ENCODE peak calls at places on chromosomes 16 and 17, in four cellular contexts. Q is GM10248, X is GM12865, S is lower leg skin. T is an unnamed sample.

GRCh38 chr17:48779421-48779820 is 37.6 kb downstream of the TTLL6 start:
- DNase-seq in X (no peak), S (no peak), Q (no peak), T (no peak)

GRCh38 chr17:18994626-18995025 is 9.9 kb downstream of the FAM83G start:
- DNase-seq in S (no peak), Q (no peak), X (no peak), T (no peak)

GRCh38 chr17:82645516-82645915 is 2.7 kb downstream of the WDR45B start:
- DNase-seq in Q (no peak), X (no peak), S (no peak), T (no peak)

GRCh38 chr16:76232704-76233103 is 44.5 kb upstream of the CNTNAP4 start:
- DNase-seq in Q (no peak), X (no peak), S (no peak), T (no peak)

GRCh38 chr17:72486806-72487205 is 366.0 kb downstream of the SOX9 start:
- DNase-seq in X (no peak), S (no peak), Q (no peak), T (no peak)

GRCh38 chr17:67281053-67281452 is 36.1 kb upstream of the HELZ start:
- DNase-seq in Q (no peak), X (no peak), S (no peak), T (no peak)

GRCh38 chr16:47732806-47733150 is 271.6 kb downstream of the PHKB start:
- DNase-seq in S (no peak), Q (no peak), X (no peak), T (no peak)

GRCh38 chr16:88286301-88286923 is 96.3 kb upstream of the ZNF469 start:
- DNase-seq in X (no peak), Q (no peak), S (no peak), T (no peak)

DNA sequence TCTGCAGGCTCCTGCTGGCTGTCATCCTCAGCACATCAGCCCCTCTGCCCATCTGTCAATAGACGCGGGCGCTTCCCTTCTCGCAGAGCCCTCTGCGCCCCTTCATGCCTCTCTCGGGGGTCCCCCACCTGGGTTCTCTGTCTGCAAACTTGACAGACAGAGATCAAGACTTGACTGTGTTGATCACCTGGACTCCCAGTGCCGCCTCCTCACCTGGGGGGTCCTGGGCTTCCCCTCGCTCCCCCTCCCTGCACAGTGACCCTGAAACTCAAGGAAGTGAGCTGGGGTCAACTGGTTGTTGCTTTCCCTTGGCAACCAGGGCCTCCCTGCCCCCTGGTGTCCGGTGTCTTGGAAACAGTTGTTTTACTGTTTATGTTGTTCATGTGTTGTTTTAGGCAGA is 31.9 kb downstream of the RNF213 start:
- DNase-seq in X (no peak), S (no peak), Q (no peak), T (no peak)
- TF ChIP-seq CTCF in X (no peak), S (no peak), Q (no peak), T (no peak)

GRCh38 chr16:25256821-25257503 is 683 bp downstream of the ZKSCAN2 start:
- DNase-seq in Q (no peak), S (peak; percentile 15), X (no peak), T (peak; percentile 26)
- TF ChIP-seq CTCF in Q (no peak), S (no peak), X (no peak), T (no peak)

GRCh38 chr17:75769536-75769935 is 4.5 kb upstream of the GALK1 start:
- DNase-seq in S (no peak), X (no peak), Q (no peak), T (no peak)
- TF ChIP-seq CTCF in S (no peak), X (no peak), Q (no peak), T (no peak)

GRCh38 chr17:58233547-58233946 is 4.8 kb upstream of the LPO start:
- DNase-seq in X (peak; percentile 58), Q (peak; percentile 67), S (no peak), T (peak; percentile 70)

GRCh38 chr17:58235821-58236220 is 2.6 kb upstream of the LPO start:
- DNase-seq in S (no peak), X (no peak), Q (no peak), T (no peak)

GRCh38 chr17:58231644-58232043 is 6.7 kb upstream of the LPO start:
- DNase-seq in Q (no peak), S (no peak), X (no peak), T (no peak)

GRCh38 chr17:58229881-58230280 is 8.5 kb upstream of the LPO start:
- DNase-seq in Q (no peak), S (no peak), X (no peak), T (no peak)

DNA sequence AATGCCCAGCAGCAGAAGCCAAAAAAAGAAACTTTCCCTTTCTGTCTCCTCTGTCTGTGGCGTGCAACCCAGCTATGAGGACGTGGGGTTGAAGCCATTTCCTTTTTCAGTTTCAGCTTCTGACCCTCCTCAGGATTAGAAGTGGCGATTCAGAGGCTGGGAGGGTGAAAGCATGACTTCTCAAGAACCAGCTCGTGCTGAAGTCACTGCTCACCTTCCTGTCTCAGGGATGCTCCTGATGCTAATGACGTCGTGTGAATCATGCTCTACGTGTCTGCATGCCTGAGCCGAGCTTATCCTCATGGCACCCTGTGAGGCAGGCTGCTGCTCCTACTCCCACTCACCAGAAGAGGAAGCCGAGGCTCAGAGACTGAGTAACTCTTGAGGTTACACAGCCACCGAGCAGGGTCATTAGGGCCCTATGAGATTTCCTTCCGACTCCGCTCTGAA is 5.7 kb upstream of the LPO start:
- DNase-seq in X (peak; percentile 82), S (no peak), Q (peak; percentile 76), T (peak; percentile 74)
- TF ChIP-seq CTCF in X (peak; percentile 1), S (no peak), Q (no peak), T (no peak)

GRCh38 chr17:35913611-35914010 is 17.0 kb downstream of the RDM1 start:
- DNase-seq in Q (no peak), S (no peak), X (no peak), T (no peak)

GRCh38 chr17:35914354-35914753 is 16.2 kb downstream of the RDM1 start:
- DNase-seq in S (no peak), X (no peak), Q (no peak), T (no peak)

GRCh38 chr17:35912942-35913341 is 17.6 kb downstream of the RDM1 start:
- DNase-seq in S (no peak), X (no peak), Q (no peak), T (no peak)

GRCh38 chr17:35917519-35918213 is 12.9 kb downstream of the RDM1 start:
- DNase-seq in Q (no peak), S (no peak), X (no peak), T (no peak)

DNA sequence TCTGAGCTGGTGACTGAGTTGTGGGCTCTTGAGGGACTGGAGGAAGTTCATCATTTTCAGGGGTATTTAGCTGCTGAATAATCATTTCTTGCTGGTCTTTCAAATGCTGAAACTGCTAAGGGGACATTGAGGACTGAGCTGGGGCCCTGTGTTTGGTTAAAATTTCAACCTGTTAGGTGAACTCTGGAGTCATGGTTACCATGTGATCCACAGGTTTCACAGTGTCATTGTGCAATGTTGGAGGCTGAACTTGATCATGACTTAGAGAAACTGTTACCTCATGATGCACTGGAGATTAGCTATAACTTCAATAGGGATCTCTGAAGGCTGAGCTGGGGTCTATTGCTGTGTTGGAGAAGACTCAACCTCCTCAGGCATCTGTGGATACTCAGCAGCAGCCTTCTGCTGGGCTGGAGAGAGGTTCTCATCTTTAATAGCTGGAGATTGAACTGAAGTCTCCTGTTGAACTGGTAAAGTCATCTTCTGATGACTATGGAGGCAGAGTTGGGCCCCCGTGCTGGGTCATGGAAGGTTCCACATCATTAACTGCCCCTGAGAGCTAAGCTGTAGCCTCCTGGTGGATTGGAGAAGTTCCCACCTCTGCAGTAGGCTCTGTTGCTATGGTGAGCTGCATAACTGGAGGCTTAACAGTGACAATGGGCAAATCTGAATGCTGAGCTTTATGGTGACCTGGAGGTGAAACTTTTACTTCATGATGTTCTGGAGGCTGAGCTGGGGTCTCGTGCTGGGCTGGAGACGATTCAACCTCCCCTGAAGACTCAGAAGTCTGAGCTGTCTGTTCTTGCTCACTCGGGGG is 15.2 kb downstream of the RDM1 start:
- DNase-seq in S (no peak), Q (no peak), X (no peak), T (no peak)
- TF ChIP-seq CTCF in S (no peak), Q (no peak), X (no peak), T (no peak)

DNA sequence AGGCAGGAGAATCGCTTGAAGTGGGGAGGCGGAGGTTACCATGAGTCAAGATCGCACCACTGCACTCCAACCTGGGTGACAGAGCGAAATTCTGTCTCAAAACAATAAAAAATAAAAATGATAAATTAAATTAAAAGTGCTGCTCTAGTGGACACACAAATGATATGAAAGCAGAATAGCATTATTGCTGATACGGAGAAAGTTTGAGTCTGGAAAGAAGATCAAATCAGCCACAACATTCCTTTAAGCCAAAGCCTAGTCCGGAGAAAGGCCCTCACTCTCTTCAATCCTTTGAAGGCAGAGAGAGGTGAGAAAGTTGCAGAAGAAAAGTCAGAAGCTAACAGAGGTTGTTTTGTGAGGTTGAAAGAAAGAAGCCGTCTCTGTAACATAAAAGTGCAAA is 15.1 kb upstream of the CSF3 start:
- DNase-seq in X (no peak), S (no peak), Q (no peak), T (no peak)
- TF ChIP-seq CTCF in X (no peak), S (no peak), Q (no peak), T (no peak)

GRCh38 chr17:29592850-29593545 is at the start of gene ANKRD13B:
- DNase-seq in Q (peak; percentile 52), S (peak; percentile 27), X (peak; percentile 55), T (peak; percentile 77)

GRCh38 chr17:29595107-29595942 is 2.4 kb downstream of the ANKRD13B start:
- DNase-seq in S (peak; percentile 12), Q (no peak), X (no peak), T (no peak)

GRCh38 chr17:29591737-29592624 is 951 bp upstream of the ANKRD13B start:
- DNase-seq in X (peak; percentile 75), S (peak; percentile 81), Q (peak; percentile 88), T (peak; percentile 94)

GRCh38 chr17:29594441-29595090 is 1.6 kb downstream of the ANKRD13B start:
- DNase-seq in S (peak; percentile 12), Q (no peak), X (no peak), T (no peak)

GRCh38 chr17:29593546-29594440 is 861 bp downstream of the ANKRD13B start:
- DNase-seq in Q (no peak), X (no peak), S (peak; percentile 18), T (peak; percentile 46)
- TF ChIP-seq CTCF in Q (peak; percentile 41), X (peak; percentile 25), S (no peak), T (peak; percentile 22)